ENCODE peak calls at places on chromosomes 2 and 18, in five cellular contexts. Z is suprapubic skin, V is psoas muscle, C is H9, L is right cardiac atrium. H is an unnamed sample.

GRCh38 chr2:170895023-170895759 is 33.9 kb upstream of the GORASP2 start:
- DNase-seq in Z (no peak), V (no peak), C (no peak), L (no peak), H (no peak)

GRCh38 chr2:150610670-150611279 is 123.3 kb upstream of the RND3 start:
- DNase-seq in Z (no peak), V (no peak), C (peak; percentile 57), L (no peak), H (no peak)

GRCh38 chr2:239241431-239241830 is 159.4 kb downstream of the HDAC4 start:
- DNase-seq in Z (no peak), V (no peak), C (no peak), L (no peak), H (no peak)

GRCh38 chr2:223779877-223780276 is 57.5 kb downstream of the AP1S3 start:
- DNase-seq in Z (no peak), V (no peak), C (peak; percentile 72), L (no peak), H (no peak)

GRCh38 chr2:229083606-229084349 is 187.3 kb downstream of the PID1 start:
- DNase-seq in Z (no peak), V (no peak), C (no peak), L (peak; percentile 27), H (no peak)

GRCh38 chr2:13488965-13489364 is 772.2 kb downstream of the TRIB2 start:
- DNase-seq in Z (no peak), V (no peak), C (no peak), L (no peak), H (no peak)

GRCh38 chr2:30222636-30223360 is 8.5 kb upstream of the LBH start:
- DNase-seq in Z (no peak), V (no peak), C (no peak), L (no peak), H (no peak)

GRCh38 chr2:101111917-101112771 is 39.0 kb downstream of the TBC1D8 start:
- DNase-seq in Z (no peak), V (no peak), C (no peak), L (no peak), H (no peak)

GRCh38 chr2:6932833-6933232 is 15.6 kb downstream of the RNF144A start:
- DNase-seq in Z (no peak), V (no peak), C (no peak), L (no peak), H (no peak)

GRCh38 chr2:220687231-220687843 is 884.8 kb downstream of the EPHA4 start:
- DNase-seq in Z (peak; percentile 81), V (peak; percentile 64), C (peak; percentile 62), L (peak; percentile 76), H (peak; percentile 36)

GRCh38 chr2:235594041-235594440 is 100.2 kb downstream of the AGAP1 start:
- DNase-seq in Z (no peak), V (no peak), C (no peak), L (no peak), H (no peak)

GRCh38 chr2:176178271-176178806 is 10.1 kb upstream of the HOXD1 start:
- DNase-seq in Z (no peak), V (no peak), C (peak; percentile 64), L (no peak), H (no peak)

GRCh38 chr2:219002395-219003266 is 9.4 kb upstream of the CRYBA2 start:
- DNase-seq in Z (no peak), V (peak; percentile 41), C (peak; percentile 92), L (peak; percentile 74), H (peak; percentile 94)

GRCh38 chr2:240413813-240414429 is 21.5 kb upstream of the GPC1 start:
- DNase-seq in Z (peak; percentile 65), V (no peak), C (peak; percentile 13), L (no peak), H (no peak)

GRCh38 chr2:163604941-163605555 is 130.8 kb downstream of the FIGN start:
- DNase-seq in Z (no peak), V (no peak), C (no peak), L (no peak), H (no peak)

GRCh38 chr2:134252092-134252775 is 1.6 kb upstream of the MGAT5 start:
- DNase-seq in Z (no peak), V (no peak), C (no peak), L (no peak), H (no peak)

GRCh38 chr2:9004338-9005204 is 1.1 kb upstream of the MBOAT2 start:
- DNase-seq in Z (no peak), V (no peak), C (no peak), L (no peak), H (no peak)

GRCh38 chr2:169647496-169647895 is 46.7 kb downstream of the CFAP210 start:
- DNase-seq in Z (no peak), V (no peak), C (no peak), L (no peak), H (no peak)

GRCh38 chr18:67265464-67266245 is 250.9 kb downstream of the DSEL start:
- DNase-seq in Z (no peak), V (no peak), C (no peak), L (no peak), H (no peak)

GRCh38 chr2:65458999-65459398 is 26.6 kb upstream of the SPRED2 start:
- DNase-seq in Z (no peak), V (no peak), C (no peak), L (no peak), H (no peak)

GRCh38 chr18:2981212-2981728 is 31.7 kb downstream of the LPIN2 start:
- DNase-seq in Z (no peak), V (no peak), C (no peak), L (no peak), H (no peak)
- H3K4me1 ChIP-seq in Z (peaks cover 52% of the 10 kb centered on the region), V (peaks cover 18% of the 10 kb centered on the region), C (peaks cover 4% of the 10 kb centered on the region), L (peaks cover 17% of the 10 kb centered on the region), H (peaks cover 85% of the 10 kb centered on the region)

DNA sequence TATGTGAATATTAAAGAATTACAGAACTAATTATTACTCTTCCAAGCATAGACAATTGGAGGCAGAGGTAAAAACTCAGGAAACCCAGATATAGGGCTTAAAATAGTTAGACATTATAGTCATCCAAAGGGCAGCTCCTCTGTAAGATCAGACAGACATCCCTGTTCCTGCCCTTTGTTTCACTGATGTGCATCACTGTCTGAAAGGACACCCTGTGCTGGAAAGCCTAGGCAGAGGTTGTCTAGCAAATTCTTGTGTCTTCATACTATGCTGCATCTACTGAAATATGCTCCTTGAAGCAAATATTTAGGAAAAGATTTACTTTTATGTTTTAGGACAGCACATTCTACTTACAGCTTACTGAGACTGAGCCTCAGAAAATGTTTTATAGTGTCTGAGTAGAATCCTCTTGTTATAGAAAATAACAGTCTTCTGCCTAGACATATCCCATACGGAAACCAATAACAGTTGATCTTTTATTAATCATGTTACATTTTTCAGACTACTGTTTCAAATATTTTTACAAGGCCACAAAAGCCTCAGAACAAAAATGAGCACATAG is 977.3 kb upstream of the CDH2 start:
- DNase-seq in Z (no peak), V (no peak), C (no peak), L (no peak), H (no peak)
- H3K27ac ChIP-seq in Z (no peak overlapping the region), V (no peak overlapping the region), C (no peak overlapping the region), L (no peak overlapping the region), H (no peak overlapping the region)

DNA sequence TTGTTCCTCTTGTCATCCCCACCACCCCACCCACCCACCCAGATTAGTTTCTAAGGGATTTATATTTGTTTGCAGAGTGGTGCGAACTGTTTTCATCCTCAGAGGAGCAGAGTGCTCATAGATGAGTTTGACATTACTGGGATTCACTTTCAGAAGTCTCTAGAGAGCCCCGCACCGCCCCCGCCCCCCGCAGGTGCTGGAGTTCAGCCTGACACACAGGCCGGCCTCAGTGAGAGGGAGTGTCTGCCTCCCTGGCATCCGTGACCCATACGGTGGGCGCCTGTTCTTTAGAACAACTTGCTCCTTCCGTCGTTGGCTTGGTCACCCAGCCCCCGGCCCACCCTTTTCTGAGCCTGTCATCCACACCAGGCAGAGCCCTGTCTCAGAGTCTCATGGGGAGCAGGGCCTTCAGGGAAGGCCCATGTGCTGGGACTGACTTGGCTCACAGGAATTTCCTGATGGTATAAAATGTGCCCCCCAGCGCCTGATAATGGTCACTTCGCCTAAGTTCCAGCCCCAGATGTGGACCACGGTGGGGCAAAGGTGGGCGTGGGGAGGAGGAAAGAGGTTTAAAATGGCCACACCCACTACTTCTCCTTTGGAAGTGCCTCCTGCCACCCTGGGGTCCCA is 44.3 kb downstream of the HPCAL1 start:
- DNase-seq in Z (no peak), V (no peak), C (no peak), L (no peak), H (peak; percentile 60)
- H3K4me1 ChIP-seq in Z (peaks cover 19% of the 10 kb centered on the region), V (peaks cover 4% of the 10 kb centered on the region), C (peaks cover 3% of the 10 kb centered on the region), L (peaks cover 2% of the 10 kb centered on the region), H (peaks cover 8% of the 10 kb centered on the region)

GRCh38 chr2:56812432-56812831 is 628.6 kb downstream of the CCDC85A start:
- DNase-seq in Z (no peak), V (no peak), C (no peak), L (no peak), H (no peak)

GRCh38 chr2:56807861-56808260 is 624.1 kb downstream of the CCDC85A start:
- DNase-seq in Z (no peak), V (no peak), C (no peak), L (no peak), H (no peak)

GRCh38 chr2:56806924-56807323 is 623.1 kb downstream of the CCDC85A start:
- DNase-seq in Z (no peak), V (no peak), C (no peak), L (no peak), H (no peak)

GRCh38 chr2:56813490-56813889 is 629.7 kb downstream of the CCDC85A start:
- DNase-seq in Z (no peak), V (no peak), C (no peak), L (no peak), H (no peak)

GRCh38 chr2:56811401-56811800 is 627.6 kb downstream of the CCDC85A start:
- DNase-seq in Z (no peak), V (no peak), C (no peak), L (no peak), H (no peak)
- H3K27ac ChIP-seq in Z (no peak overlapping the region), V (no peak overlapping the region), C (no peak overlapping the region), L (no peak overlapping the region), H (no peak overlapping the region)

DNA sequence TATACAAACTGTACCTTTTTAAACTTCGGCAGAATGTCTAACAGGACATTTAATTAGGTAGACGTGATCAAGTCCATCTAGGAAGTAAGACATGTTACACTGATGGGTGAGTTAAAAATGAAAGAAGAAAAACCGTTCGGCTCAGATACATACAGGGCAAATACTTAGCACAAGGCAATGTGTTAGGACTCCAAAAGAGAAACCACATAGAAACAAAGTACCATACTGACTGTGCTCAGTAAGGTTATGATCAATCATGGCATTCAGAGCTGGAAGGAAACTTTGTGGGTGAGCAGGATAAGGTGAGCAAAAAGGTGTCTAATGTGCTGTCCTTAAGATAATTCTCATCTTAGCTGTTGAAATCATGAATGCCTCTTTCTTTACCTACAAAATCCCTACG is 211.9 kb downstream of the STK39 start:
- DNase-seq in Z (no peak), V (no peak), C (no peak), L (no peak), H (no peak)
- H3K4me1 ChIP-seq in Z (no peaks in the 10 kb centered on the region), V (no peaks in the 10 kb centered on the region), C (no peaks in the 10 kb centered on the region), L (no peaks in the 10 kb centered on the region), H (no peaks in the 10 kb centered on the region)

H was measured in pancreas.